ENCODE peak calls at places on chromosomes 2 and 18, in seven cellular contexts. B, R, L, U, C, D and N are unnamed samples.

GRCh38 chr2:223069465-223069864 is 17.5 kb downstream of the KCNE4 start:
- DNase-seq in B (no peak), D (no peak), L (no peak), R (no peak), U (no peak), C (no peak), N (no peak)

GRCh38 chr18:79397830-79398761 is 2.4 kb downstream of the NFATC1 start:
- DNase-seq in D (no peak), R (no peak), B (no peak), C (no peak), L (peak), U (no peak), N (no peak)

GRCh38 chr2:227877359-227878309 is 6.2 kb downstream of the DAW1 start:
- DNase-seq in U (no peak), C (no peak), R (no peak), B (peak), L (no peak), D (peak), N (no peak)

GRCh38 chr2:30662268-30663131 is 144.7 kb downstream of the CAPN13 start:
- DNase-seq in U (peak), R (peak), B (peak), D (no peak), C (peak), L (no peak), N (no peak)

GRCh38 chr18:71322201-71322600 is 1033.4 kb downstream of the SOCS6 start:
- DNase-seq in B (no peak), C (no peak), U (no peak), D (no peak), L (no peak), R (no peak), N (no peak)

GRCh38 chr2:10331033-10331701 is 28.5 kb downstream of the HPCAL1 start:
- DNase-seq in B (peak), L (peak), R (peak), U (no peak), C (peak), D (peak), N (no peak)

GRCh38 chr2:11703700-11704099 is 33.7 kb upstream of the NTSR2 start:
- DNase-seq in D (peak), R (peak), C (no peak), L (no peak), B (no peak), U (peak), N (no peak)

GRCh38 chr2:172698041-172698863 is 37.4 kb upstream of the RAPGEF4 start:
- DNase-seq in U (peak), B (no peak), C (no peak), R (peak), D (peak), L (no peak), N (peak)

GRCh38 chr2:206740800-206741199 is 22.6 kb upstream of the DYTN start:
- DNase-seq in B (no peak), L (no peak), R (no peak), D (no peak), U (no peak), C (no peak), N (no peak)

GRCh38 chr2:241009601-241010530 is 11.4 kb downstream of the SNED1 start:
- DNase-seq in L (peak), D (peak), C (no peak), U (peak), B (peak), R (peak), N (peak)

GRCh38 chr2:32697156-32697555 is 69.3 kb downstream of the TTC27 start:
- DNase-seq in U (peak), D (peak), B (no peak), C (no peak), L (no peak), R (peak), N (peak)

GRCh38 chr2:202030676-202031075 is 3.0 kb upstream of the FZD7 start:
- DNase-seq in U (peak), B (no peak), L (no peak), R (no peak), C (no peak), D (no peak), N (no peak)

GRCh38 chr2:17627434-17627833 is 86.9 kb downstream of the VSNL1 start:
- DNase-seq in D (peak), L (no peak), C (no peak), B (no peak), R (peak), U (no peak), N (no peak)

GRCh38 chr2:65800998-65801397 is 368.6 kb upstream of the SPRED2 start:
- DNase-seq in D (peak), U (peak), C (peak), L (no peak), R (peak), B (no peak), N (no peak)

GRCh38 chr2:36743954-36744353 is 47.4 kb downstream of the VIT start:
- DNase-seq in D (no peak), R (no peak), U (no peak), C (no peak), B (no peak), L (no peak), N (no peak)

GRCh38 chr2:27954771-27955384 is 64.3 kb downstream of the BABAM2 start:
- DNase-seq in R (peak), U (peak), D (peak), B (peak), C (peak), L (no peak), N (peak)

GRCh38 chr18:24459772-24460171 is 665 bp upstream of the HRH4 start:
- DNase-seq in C (no peak), R (no peak), U (no peak), L (no peak), B (no peak), D (peak), N (no peak)

GRCh38 chr2:239027431-239028252 is 179.8 kb downstream of the TWIST2 start:
- DNase-seq in R (no peak), D (no peak), L (no peak), U (no peak), C (no peak), B (no peak), N (no peak)

GRCh38 chr2:187319441-187320108 is 128.5 kb downstream of the CALCRL start:
- DNase-seq in L (peak), B (no peak), D (peak), C (no peak), R (peak), U (peak), N (no peak)

GRCh38 chr2:136135924-136136906 is 18.3 kb upstream of the CXCR4 start:
- DNase-seq in C (peak), U (no peak), L (no peak), D (no peak), R (peak), B (no peak), N (no peak)

GRCh38 chr18:12254137-12254819 is at the start of gene CIDEA:
- DNase-seq in U (no peak), D (peak), B (no peak), C (no peak), L (peak), R (peak), N (no peak)

GRCh38 chr2:179751184-179751809 is 110.1 kb downstream of the ZNF385B start:
- DNase-seq in D (peak), U (peak), L (no peak), B (no peak), R (peak), C (no peak), N (no peak)

GRCh38 chr2:234496835-234497591 is at the start of gene ARL4C:
- DNase-seq in L (peak), C (peak), U (peak), R (peak), D (peak), B (peak), N (no peak)

GRCh38 chr2:10407841-10408648 is 40.1 kb downstream of the ODC1 start:
- DNase-seq in L (peak), U (peak), R (peak), D (peak), B (peak), C (peak), N (no peak)

GRCh38 chr2:9050122-9050809 is 46.8 kb upstream of the MBOAT2 start:
- DNase-seq in D (no peak), R (no peak), U (no peak), C (no peak), L (no peak), B (no peak), N (no peak)

GRCh38 chr2:168005586-168005985 is 241.8 kb downstream of the STK39 start:
- DNase-seq in R (no peak), L (no peak), U (no peak), B (no peak), D (no peak), C (no peak), N (no peak)

GRCh38 chr2:16700566-16701259 is 35.1 kb upstream of the CYRIA start:
- DNase-seq in D (no peak), R (no peak), L (no peak), U (no peak), C (no peak), B (no peak), N (no peak)

GRCh38 chr2:104371084-104371483 is 482.8 kb upstream of the POU3F3 start:
- DNase-seq in R (no peak), L (no peak), C (no peak), D (no peak), U (no peak), B (no peak), N (no peak)

GRCh38 chr2:161063074-161063945 is 96.9 kb upstream of the TANK start:
- DNase-seq in C (peak), U (peak), B (peak), R (peak), L (no peak), D (peak), N (peak)

GRCh38 chr18:13289501-13290205 is 71.1 kb downstream of the LDLRAD4 start:
- DNase-seq in L (no peak), R (peak), U (no peak), B (peak), D (no peak), C (no peak), N (no peak)

GRCh38 chr2:199348871-199349270 is 108.9 kb downstream of the SATB2 start:
- DNase-seq in U (no peak), D (no peak), R (no peak), C (no peak), L (no peak), B (no peak), N (no peak)

GRCh38 chr18:58860747-58861224 is 3.9 kb upstream of the ZNF532 start:
- DNase-seq in U (no peak), C (no peak), B (no peak), D (peak), L (no peak), R (no peak), N (no peak)
- H3K4me3 ChIP-seq in U (no peak), C (no peak), B (no peak), D (no peak), L (no peak), R (no peak), N (no peak)

GRCh38 chr2:238015705-238016104 is 45.1 kb upstream of the SCLY start:
- DNase-seq in C (no peak), R (no peak), B (no peak), U (no peak), L (no peak), D (no peak), N (no peak)
- TF ChIP-seq CTCF in C (no peak), R (no peak), B (no peak), U (peak), L (no peak), D (peak), N (peak)

GRCh38 chr2:218895326-218895725 is 14.7 kb downstream of the WNT10A start:
- DNase-seq in D (no peak), B (peak), U (no peak), C (no peak), L (peak), R (no peak), N (no peak)

GRCh38 chr2:218897394-218898108 is 16.9 kb downstream of the WNT10A start:
- DNase-seq in D (no peak), C (no peak), U (no peak), R (no peak), L (peak), B (peak), N (no peak)

GRCh38 chr2:218896501-218897393 is 16.1 kb downstream of the WNT10A start:
- DNase-seq in R (peak), C (peak), B (peak), D (no peak), L (peak), U (no peak), N (no peak)

GRCh38 chr2:218894168-218895157 is 13.8 kb downstream of the WNT10A start:
- DNase-seq in C (no peak), R (no peak), D (no peak), L (peak), B (peak), U (no peak), N (no peak)

DNA sequence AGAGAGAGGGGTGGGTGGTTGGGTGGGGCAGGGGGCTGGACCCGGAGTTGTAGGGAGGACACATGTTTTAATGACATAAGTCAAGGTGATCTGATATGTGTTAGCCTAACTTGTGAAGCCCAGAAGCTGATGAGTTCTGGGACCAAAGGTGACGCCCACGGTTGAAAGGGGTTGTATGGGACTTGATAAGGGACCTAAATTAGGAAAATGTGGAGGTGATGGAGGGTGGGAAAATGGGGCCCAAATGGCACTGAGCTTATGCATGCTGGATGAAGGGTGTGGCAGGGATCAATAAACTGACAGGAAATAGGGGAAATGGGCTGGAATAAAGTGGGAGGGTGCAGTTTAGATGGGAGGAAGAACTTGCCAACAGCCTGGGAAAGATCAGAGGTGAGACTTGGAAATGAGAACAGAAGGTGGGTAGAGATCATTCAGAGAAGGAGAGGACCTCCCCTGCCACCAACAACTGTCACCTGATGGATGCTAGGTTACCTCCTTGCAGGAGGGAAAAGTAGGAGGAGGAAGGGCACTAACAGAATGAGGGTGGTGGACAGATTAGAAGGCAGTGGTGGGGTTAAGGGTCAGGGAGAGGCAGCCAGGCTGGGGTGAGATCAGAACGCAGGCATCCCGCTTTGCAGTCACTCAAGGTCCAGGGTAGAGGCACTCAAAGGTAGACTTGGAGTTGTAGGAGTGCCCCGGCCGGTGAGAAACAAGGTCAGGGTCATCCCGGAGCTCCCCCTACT is 15.3 kb downstream of the WNT10A start:
- DNase-seq in U (no peak), D (no peak), R (no peak), L (peak), C (no peak), B (peak), N (no peak)
- H3K4me3 ChIP-seq in U (no peak), D (no peak), R (no peak), L (no peak), C (no peak), B (no peak), N (no peak)

DNA sequence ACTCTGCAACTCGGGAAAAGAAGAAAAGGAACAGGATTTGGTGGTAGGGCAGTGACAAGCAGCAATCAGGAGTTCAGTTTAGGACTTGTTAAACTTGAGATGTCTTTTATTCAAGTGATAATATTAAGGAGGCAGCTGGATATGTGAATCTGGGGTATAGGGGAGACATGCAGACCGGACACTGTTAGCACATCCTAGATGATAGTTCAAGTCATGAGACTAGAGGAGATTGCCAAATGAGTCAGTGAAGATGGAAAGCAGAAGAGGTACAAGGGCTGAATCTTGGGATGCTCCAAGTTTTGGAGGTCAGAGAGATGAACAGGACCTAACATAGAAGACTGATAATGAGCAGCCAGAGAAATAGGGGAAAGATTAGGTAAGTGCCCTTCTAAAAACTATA is 69.5 kb upstream of the PSME4 start:
- DNase-seq in C (no peak), L (no peak), U (no peak), B (no peak), D (no peak), R (no peak), N (no peak)
- TF ChIP-seq CTCF in C (no peak), L (no peak), U (no peak), B (no peak), D (no peak), R (no peak), N (no peak)

DNA sequence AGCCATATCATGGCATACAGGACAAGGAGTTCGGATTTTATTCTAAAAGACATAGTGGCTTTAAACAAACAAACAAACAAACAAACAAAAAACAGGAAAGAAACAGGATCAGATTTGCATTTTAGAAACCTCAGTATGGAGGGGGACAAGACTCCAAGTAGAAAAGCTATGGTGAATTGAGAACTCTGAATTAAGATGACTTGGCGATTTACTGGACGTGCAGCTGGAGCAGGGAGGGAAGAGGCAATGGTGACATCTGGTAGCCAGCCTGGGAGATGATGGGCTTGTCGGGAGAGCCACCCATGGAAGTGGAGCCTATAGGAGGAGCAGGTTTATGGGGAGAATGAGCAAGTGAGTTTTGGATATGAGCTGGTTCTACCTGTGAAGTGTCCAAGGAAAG is 13.2 kb downstream of the CPLX4 start:
- DNase-seq in R (no peak), C (no peak), L (no peak), D (no peak), U (no peak), B (no peak), N (no peak)
- H3K4me3 ChIP-seq in R (no peak), C (no peak), L (no peak), D (no peak), U (no peak), B (no peak), N (no peak)

GRCh38 chr2:224930124-224930523 is 112.1 kb downstream of the DOCK10 start:
- DNase-seq in B (no peak), D (no peak), L (no peak), R (peak), U (no peak), C (no peak), N (no peak)

GRCh38 chr2:224933416-224933815 is 108.9 kb downstream of the DOCK10 start:
- DNase-seq in B (no peak), C (no peak), R (no peak), L (no peak), U (no peak), D (no peak), N (no peak)

GRCh38 chr2:224931956-224932355 is 110.3 kb downstream of the DOCK10 start:
- DNase-seq in L (no peak), D (no peak), B (no peak), U (no peak), C (no peak), R (no peak), N (no peak)

GRCh38 chr2:224929512-224929911 is 112.8 kb downstream of the DOCK10 start:
- DNase-seq in R (no peak), L (no peak), C (no peak), B (no peak), D (no peak), U (no peak), N (no peak)

DNA sequence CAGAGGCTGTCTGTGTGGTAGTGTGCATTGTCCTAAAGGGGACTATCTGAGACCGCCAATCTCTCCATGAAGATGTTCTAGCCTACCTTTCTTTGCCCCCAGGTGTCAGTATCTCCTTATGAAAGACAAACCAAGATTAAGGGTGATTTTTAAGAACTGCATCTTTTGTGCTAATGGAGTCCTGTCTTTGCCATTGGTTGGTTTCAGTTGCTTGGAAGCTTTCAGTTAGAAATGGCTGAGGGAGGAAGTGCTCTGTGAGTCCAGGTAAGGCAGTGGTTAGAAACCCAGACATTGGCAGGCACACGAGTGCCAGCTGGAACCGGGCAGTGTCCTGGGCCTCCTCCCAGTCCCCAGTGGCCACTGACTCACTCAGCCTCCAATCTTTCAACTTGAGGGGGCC is 111.3 kb downstream of the DOCK10 start:
- DNase-seq in B (no peak), R (no peak), D (no peak), U (no peak), C (no peak), L (no peak), N (no peak)
- TF ChIP-seq CTCF in B (no peak), R (no peak), D (no peak), U (no peak), C (peak), L (no peak), N (no peak)